ENCODE peak calls at places on chromosomes 3 and 15, in nine cellular contexts. C is psoas muscle; P is uterus; J is BE2C; U is AG04450; M is prostate gland; Z is CD8-positive, alpha-beta T cell; L is BJ; V is colonic mucosa. H is an unnamed sample.

GRCh38 chr3:168870892-168871291 is 775.2 kb upstream of the GOLIM4 start:
- DNase-seq in M (no peak), J (no peak), U (no peak), Z (no peak), V (no peak), L (no peak), P (no peak), C (no peak), H (no peak)

GRCh38 chr15:92807971-92808571 is 92.1 kb upstream of the CHD2 start:
- DNase-seq in L (no peak), U (no peak), P (peak), J (no peak), M (no peak), V (peak), Z (no peak), C (no peak), H (no peak)

GRCh38 chr15:70480196-70480856 is 283.0 kb downstream of the UACA start:
- DNase-seq in P (no peak), C (no peak), M (no peak), Z (peak), L (no peak), V (no peak), U (no peak), J (no peak), H (no peak)

GRCh38 chr3:139121513-139122220 is 77.0 kb upstream of the PRR23C start:
- DNase-seq in Z (no peak), L (no peak), J (no peak), U (no peak), P (no peak), V (peak), C (no peak), M (peak), H (no peak)

GRCh38 chr3:51539291-51539891 is 872 bp downstream of the RAD54L2 start:
- DNase-seq in L (peak), V (peak), M (peak), U (no peak), C (no peak), J (no peak), P (peak), Z (peak), H (peak)

GRCh38 chr3:189937302-189938255 is 183.1 kb downstream of the P3H2 start:
- DNase-seq in U (peak), J (no peak), P (no peak), M (no peak), L (peak), C (no peak), Z (no peak), V (no peak), H (peak)

GRCh38 chr3:194176274-194176991 is 40.5 kb downstream of the HES1 start:
- DNase-seq in C (no peak), M (no peak), P (no peak), U (no peak), Z (no peak), J (no peak), V (no peak), L (no peak), H (no peak)

GRCh38 chr3:51328206-51328605 is 56.9 kb upstream of the MANF start:
- DNase-seq in L (no peak), V (no peak), M (no peak), J (no peak), C (no peak), Z (no peak), U (no peak), P (no peak), H (no peak)

GRCh38 chr15:46213551-46213950 is 578.7 kb downstream of the SQOR start:
- DNase-seq in U (no peak), M (no peak), C (no peak), J (no peak), P (no peak), L (no peak), V (no peak), Z (no peak), H (no peak)

GRCh38 chr3:35679409-35680080 is 40.2 kb downstream of the ARPP21 start:
- DNase-seq in L (no peak), U (no peak), C (no peak), J (no peak), Z (no peak), V (no peak), P (no peak), M (no peak), H (no peak)
- H3K4me3 ChIP-seq in L (no peak), U (no peak), C (peak), J (no peak), Z (no peak), V (no peak), P (no peak), M (no peak), H (no peak)

DNA sequence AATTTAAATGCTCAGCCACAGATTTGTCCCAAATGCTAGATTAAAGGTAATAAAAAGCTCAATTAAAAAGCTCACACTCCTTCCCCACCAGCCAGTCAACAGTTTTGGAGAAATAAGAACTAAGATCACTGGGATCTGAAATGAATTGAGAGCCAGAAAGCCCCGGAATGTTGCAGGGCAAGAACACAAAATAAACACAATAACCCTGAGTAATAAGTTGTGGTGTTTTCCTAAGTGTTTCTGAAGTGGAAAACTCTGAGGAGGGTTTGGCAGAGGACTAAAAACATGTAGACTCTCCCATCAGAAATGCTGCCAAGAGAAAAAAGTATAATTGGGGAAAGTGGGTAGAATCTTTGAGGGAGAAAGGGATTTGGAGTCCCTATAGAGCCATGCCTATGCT is 127.8 kb downstream of the ABI3BP start:
- DNase-seq in Z (no peak), U (no peak), C (no peak), L (no peak), V (no peak), P (no peak), J (no peak), M (no peak), H (no peak)
- H3K4me3 ChIP-seq in Z (no peak), U (no peak), C (no peak), L (no peak), V (no peak), P (no peak), J (no peak), M (no peak), H (no peak)

GRCh38 chr3:147356909-147357733 is 49.2 kb downstream of the ZIC4 start:
- DNase-seq in U (no peak), L (no peak), P (no peak), C (no peak), J (no peak), M (no peak), V (no peak), Z (no peak), H (no peak)

GRCh38 chr3:147356145-147356908 is 50.0 kb downstream of the ZIC4 start:
- DNase-seq in M (no peak), Z (no peak), L (no peak), J (no peak), V (no peak), P (no peak), C (no peak), U (no peak), H (no peak)

GRCh38 chr3:147355104-147355854 is 51.1 kb downstream of the ZIC4 start:
- DNase-seq in U (no peak), C (no peak), P (no peak), J (no peak), Z (no peak), L (no peak), V (no peak), M (no peak), H (no peak)

GRCh38 chr3:147351301-147351700 is 55.0 kb downstream of the ZIC4 start:
- DNase-seq in J (no peak), U (no peak), P (no peak), M (no peak), Z (no peak), C (no peak), L (no peak), V (no peak), H (no peak)

GRCh38 chr3:147354621-147355020 is 51.7 kb downstream of the ZIC4 start:
- DNase-seq in P (no peak), L (no peak), C (no peak), U (no peak), Z (no peak), M (no peak), J (no peak), V (no peak), H (no peak)
- H3K4me3 ChIP-seq in P (no peak), L (no peak), C (peak), U (no peak), Z (no peak), M (no peak), J (no peak), V (no peak), H (no peak)

DNA sequence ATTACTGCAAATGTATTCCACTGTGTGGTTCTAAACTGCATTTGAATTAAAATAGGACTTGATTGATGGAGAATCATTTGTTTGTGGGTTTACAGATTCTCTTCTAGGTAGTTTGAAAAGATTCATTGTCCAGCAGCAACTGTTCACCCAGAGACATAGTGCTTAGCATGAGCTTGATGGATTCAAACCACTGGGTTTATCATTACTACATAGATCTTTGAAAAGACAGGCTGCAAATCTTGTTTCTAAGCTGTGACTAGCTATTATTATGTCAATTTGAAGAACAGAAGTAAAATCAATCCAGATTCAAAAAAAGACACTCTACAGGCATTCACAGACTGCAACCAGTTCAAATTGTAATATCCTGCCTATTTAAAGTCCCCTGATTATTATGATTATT is 49.8 kb downstream of the MBNL1 start:
- DNase-seq in J (no peak), P (no peak), L (no peak), V (no peak), Z (no peak), C (no peak), M (no peak), U (no peak), H (no peak)
- H3K4me3 ChIP-seq in J (no peak), P (no peak), L (no peak), V (no peak), Z (no peak), C (peak), M (no peak), U (no peak), H (no peak)

GRCh38 chr3:116019254-116019763 is 396.0 kb downstream of the GAP43 start:
- DNase-seq in V (no peak), C (no peak), L (no peak), J (no peak), P (no peak), M (no peak), U (no peak), Z (no peak), H (no peak)
- H3K4me3 ChIP-seq in V (no peak), C (no peak), L (no peak), J (no peak), P (no peak), M (no peak), U (no peak), Z (no peak), H (no peak)

DNA sequence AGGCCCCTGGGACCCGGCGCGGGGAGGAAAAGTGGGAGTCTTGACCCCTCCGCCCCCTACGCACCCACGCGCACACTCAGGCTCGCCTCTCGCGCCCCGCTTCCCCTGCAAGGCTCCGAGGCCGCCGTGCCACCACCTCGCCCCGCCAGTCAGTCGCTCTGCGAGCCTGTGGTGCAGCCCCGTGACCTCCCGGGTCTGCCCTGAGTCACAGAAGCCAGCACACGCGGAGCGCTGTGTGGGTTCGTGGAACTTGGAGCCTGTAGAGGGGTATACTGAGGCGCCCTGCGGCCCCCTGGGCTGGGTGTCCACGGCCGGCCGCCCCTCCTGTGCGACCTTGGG is 387 bp upstream of the ALS2CL start:
- DNase-seq in V (no peak), L (no peak), P (no peak), C (no peak), J (no peak), Z (peak), M (no peak), U (no peak), H (no peak)
- H3K4me3 ChIP-seq in V (peak), L (peak), P (peak), C (peak), J (no peak), Z (peak), M (peak), U (peak), H (peak)

H was measured in epithelial cell of proximal tubule.